ENCODE peak calls at places on chromosomes 5 and 9, in nine cellular contexts. One of them, this sample, is unnamed.

GRCh38 chr5:95935553-95936100 is 26.0 kb downstream of the ELL2 start:
- DNase-seq in Panc1: no peak
- DNase-seq in GM23338: no peak
- DNase-seq in HCT116: no peak
- DNase-seq in sigmoid colon: no peak
- DNase-seq in transverse colon: no peak
- DNase-seq in HL-60: no peak
- DNase-seq in endothelial cell of umbilical vein: no peak
- DNase-seq in stomach: no peak
- DNase-seq in this sample: no peak

GRCh38 chr5:124025306-124025705 is 513.3 kb downstream of the CSNK1G3 start:
- DNase-seq in sigmoid colon: no peak
- DNase-seq in GM23338: peak
- DNase-seq in Panc1: no peak
- DNase-seq in HL-60: no peak
- DNase-seq in endothelial cell of umbilical vein: no peak
- DNase-seq in HCT116: no peak
- DNase-seq in stomach: no peak
- DNase-seq in transverse colon: no peak
- DNase-seq in this sample: no peak

GRCh38 chr9:77927265-77927664 is 104.3 kb downstream of the GNAQ start:
- DNase-seq in GM23338: no peak
- DNase-seq in HCT116: no peak
- DNase-seq in stomach: no peak
- DNase-seq in HL-60: no peak
- DNase-seq in Panc1: no peak
- DNase-seq in sigmoid colon: no peak
- DNase-seq in endothelial cell of umbilical vein: peak
- DNase-seq in transverse colon: no peak
- DNase-seq in this sample: no peak

GRCh38 chr5:142906863-142907671 is 136.9 kb downstream of the ARHGAP26 start:
- DNase-seq in HCT116: no peak
- DNase-seq in HL-60: no peak
- DNase-seq in sigmoid colon: peak
- DNase-seq in transverse colon: no peak
- DNase-seq in GM23338: no peak
- DNase-seq in stomach: no peak
- DNase-seq in endothelial cell of umbilical vein: no peak
- DNase-seq in Panc1: no peak
- DNase-seq in this sample: no peak

GRCh38 chr5:50710838-50711237 is 44.4 kb downstream of the PARP8 start:
- DNase-seq in sigmoid colon: no peak
- DNase-seq in GM23338: no peak
- DNase-seq in stomach: no peak
- DNase-seq in transverse colon: no peak
- DNase-seq in Panc1: no peak
- DNase-seq in HCT116: no peak
- DNase-seq in HL-60: no peak
- DNase-seq in endothelial cell of umbilical vein: no peak
- DNase-seq in this sample: no peak

GRCh38 chr5:11319851-11320580 is 559.0 kb upstream of the DAP start:
- DNase-seq in transverse colon: no peak
- DNase-seq in stomach: no peak
- DNase-seq in endothelial cell of umbilical vein: no peak
- DNase-seq in GM23338: no peak
- DNase-seq in Panc1: peak
- DNase-seq in HCT116: no peak
- DNase-seq in HL-60: no peak
- DNase-seq in sigmoid colon: no peak
- DNase-seq in this sample: no peak

GRCh38 chr9:131982683-131983239 is 96.9 kb downstream of the MED27 start:
- DNase-seq in transverse colon: no peak
- DNase-seq in HL-60: no peak
- DNase-seq in HCT116: no peak
- DNase-seq in Panc1: no peak
- DNase-seq in sigmoid colon: no peak
- DNase-seq in endothelial cell of umbilical vein: no peak
- DNase-seq in GM23338: no peak
- DNase-seq in stomach: no peak
- DNase-seq in this sample: no peak

GRCh38 chr9:122580360-122580759 is 2.8 kb downstream of the OR1L8 start:
- DNase-seq in HL-60: no peak
- DNase-seq in transverse colon: no peak
- DNase-seq in sigmoid colon: no peak
- DNase-seq in GM23338: no peak
- DNase-seq in endothelial cell of umbilical vein: peak
- DNase-seq in Panc1: no peak
- DNase-seq in stomach: no peak
- DNase-seq in HCT116: peak
- DNase-seq in this sample: no peak

GRCh38 chr5:94432499-94432898 is 185.9 kb downstream of the KIAA0825 start:
- DNase-seq in stomach: no peak
- DNase-seq in GM23338: no peak
- DNase-seq in transverse colon: no peak
- DNase-seq in Panc1: no peak
- DNase-seq in HCT116: no peak
- DNase-seq in HL-60: peak
- DNase-seq in endothelial cell of umbilical vein: peak
- DNase-seq in sigmoid colon: no peak
- DNase-seq in this sample: no peak

DNA sequence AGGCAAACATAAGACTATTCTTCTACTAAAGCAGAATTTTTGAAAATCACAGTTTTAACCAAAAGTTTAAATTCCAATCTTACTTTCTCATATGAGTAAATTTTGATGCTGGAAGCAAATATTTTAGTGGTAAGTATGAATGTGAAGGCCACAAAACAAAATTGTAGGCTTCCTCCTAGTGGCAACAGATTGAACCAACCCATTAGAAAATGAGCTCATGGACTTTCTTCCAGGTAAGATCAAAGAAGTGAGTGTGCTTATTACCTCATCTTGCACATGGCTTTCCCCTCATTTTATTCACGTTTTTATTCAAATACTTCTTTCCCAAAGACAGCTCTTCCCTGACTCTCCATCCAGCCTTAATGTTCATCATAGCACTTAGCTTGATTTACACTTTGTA is 16.5 kb upstream of the RLN2 start:
- DNase-seq in transverse colon: no peak
- DNase-seq in GM23338: peak
- DNase-seq in HCT116: no peak
- DNase-seq in stomach: no peak
- DNase-seq in HL-60: no peak
- DNase-seq in Panc1: no peak
- DNase-seq in endothelial cell of umbilical vein: no peak
- DNase-seq in sigmoid colon: no peak
- DNase-seq in this sample: no peak
- TF ChIP-seq CTCF in transverse colon: no peak
- TF ChIP-seq CTCF in GM23338: peak
- TF ChIP-seq CTCF in HCT116: peak
- TF ChIP-seq CTCF in stomach: no peak
- TF ChIP-seq CTCF in HL-60: no peak
- TF ChIP-seq CTCF in Panc1: no peak
- TF ChIP-seq CTCF in endothelial cell of umbilical vein: no peak
- TF ChIP-seq CTCF in sigmoid colon: no peak
- TF ChIP-seq CTCF in this sample: no peak

GRCh38 chr5:149428032-149428431 is 48.9 kb upstream of the IL17B start:
- DNase-seq in HL-60: no peak
- DNase-seq in endothelial cell of umbilical vein: no peak
- DNase-seq in sigmoid colon: no peak
- DNase-seq in GM23338: no peak
- DNase-seq in Panc1: no peak
- DNase-seq in HCT116: no peak
- DNase-seq in transverse colon: no peak
- DNase-seq in stomach: no peak
- DNase-seq in this sample: no peak

GRCh38 chr5:149432861-149433462 is 53.9 kb upstream of the IL17B start:
- DNase-seq in HCT116: no peak
- DNase-seq in Panc1: no peak
- DNase-seq in stomach: no peak
- DNase-seq in HL-60: no peak
- DNase-seq in transverse colon: no peak
- DNase-seq in sigmoid colon: no peak
- DNase-seq in GM23338: no peak
- DNase-seq in endothelial cell of umbilical vein: no peak
- DNase-seq in this sample: no peak

GRCh38 chr5:149432377-149432776 is 53.3 kb upstream of the IL17B start:
- DNase-seq in transverse colon: no peak
- DNase-seq in HCT116: no peak
- DNase-seq in GM23338: no peak
- DNase-seq in Panc1: no peak
- DNase-seq in HL-60: no peak
- DNase-seq in sigmoid colon: peak
- DNase-seq in stomach: no peak
- DNase-seq in endothelial cell of umbilical vein: no peak
- DNase-seq in this sample: no peak

GRCh38 chr5:149427374-149427773 is 48.3 kb upstream of the IL17B start:
- DNase-seq in endothelial cell of umbilical vein: no peak
- DNase-seq in Panc1: no peak
- DNase-seq in sigmoid colon: no peak
- DNase-seq in HL-60: no peak
- DNase-seq in HCT116: no peak
- DNase-seq in transverse colon: no peak
- DNase-seq in stomach: no peak
- DNase-seq in GM23338: no peak
- DNase-seq in this sample: no peak

DNA sequence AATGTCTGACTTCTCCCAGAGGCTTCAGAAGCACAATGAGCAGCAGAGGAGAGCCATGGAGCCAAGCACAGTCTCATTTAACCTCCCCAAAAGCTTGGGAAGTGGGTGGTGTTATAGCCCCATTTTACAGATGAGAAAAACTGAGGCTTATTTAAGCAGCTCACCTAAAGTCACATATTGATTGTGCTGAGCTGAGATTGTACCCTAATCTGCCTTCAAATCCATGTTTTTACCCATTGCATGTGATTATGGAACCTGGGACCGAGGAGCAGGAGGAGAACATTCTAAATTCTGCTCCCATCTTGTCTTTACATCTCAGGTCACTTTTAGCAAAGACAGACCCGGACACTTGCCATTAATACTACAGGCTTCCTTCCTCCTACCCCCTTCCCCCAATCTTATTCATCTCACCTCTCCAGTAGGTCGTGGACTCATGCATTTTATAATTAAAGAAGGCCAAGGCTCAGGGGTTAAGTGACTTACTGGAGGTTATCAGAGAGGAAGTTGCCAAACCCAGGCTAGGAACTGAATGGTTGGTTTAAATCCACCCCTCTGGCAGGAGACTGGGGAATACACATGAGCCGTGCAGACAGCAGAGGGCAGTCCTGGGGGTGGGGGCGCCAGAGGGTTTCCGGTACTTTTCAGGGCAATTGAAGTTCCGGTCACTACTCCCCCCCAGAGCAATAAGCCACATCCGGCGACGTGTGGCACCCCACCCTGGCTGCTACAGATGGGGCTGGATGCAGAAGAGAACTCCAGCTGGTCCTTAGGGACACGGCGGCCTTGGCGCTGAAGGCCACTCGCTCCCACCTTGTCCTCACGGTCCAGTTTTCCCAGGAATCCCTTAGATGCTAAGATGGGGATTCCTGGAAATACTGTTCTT is 51.0 kb upstream of the IL17B start:
- DNase-seq in sigmoid colon: peak
- DNase-seq in stomach: no peak
- DNase-seq in HCT116: peak
- DNase-seq in HL-60: peak
- DNase-seq in transverse colon: no peak
- DNase-seq in GM23338: peak
- DNase-seq in Panc1: no peak
- DNase-seq in endothelial cell of umbilical vein: peak
- DNase-seq in this sample: peak
- TF ChIP-seq POLR2AphosphoS5 in sigmoid colon: peak
- TF ChIP-seq POLR2AphosphoS5 in stomach: peak
- TF ChIP-seq POLR2AphosphoS5 in HCT116: peak
- TF ChIP-seq POLR2AphosphoS5 in HL-60: no peak
- TF ChIP-seq POLR2AphosphoS5 in transverse colon: peak
- TF ChIP-seq POLR2AphosphoS5 in GM23338: no peak
- TF ChIP-seq POLR2AphosphoS5 in Panc1: no peak
- TF ChIP-seq POLR2AphosphoS5 in endothelial cell of umbilical vein: peak
- TF ChIP-seq POLR2AphosphoS5 in this sample: peak

GRCh38 chr9:129362287-129363098 is 184.4 kb upstream of the IER5L start:
- DNase-seq in stomach: no peak
- DNase-seq in transverse colon: no peak
- DNase-seq in endothelial cell of umbilical vein: no peak
- DNase-seq in sigmoid colon: no peak
- DNase-seq in HCT116: no peak
- DNase-seq in Panc1: no peak
- DNase-seq in GM23338: no peak
- DNase-seq in HL-60: no peak
- DNase-seq in this sample: no peak
- TF ChIP-seq CTCF in stomach: no peak
- TF ChIP-seq CTCF in transverse colon: no peak
- TF ChIP-seq CTCF in endothelial cell of umbilical vein: no peak
- TF ChIP-seq CTCF in sigmoid colon: no peak
- TF ChIP-seq CTCF in HCT116: no peak
- TF ChIP-seq CTCF in Panc1: no peak
- TF ChIP-seq CTCF in GM23338: no peak
- TF ChIP-seq CTCF in HL-60: no peak
- TF ChIP-seq CTCF in this sample: no peak

GRCh38 chr9:20284601-20285289 is 337.6 kb downstream of the MLLT3 start:
- DNase-seq in stomach: no peak
- DNase-seq in Panc1: no peak
- DNase-seq in endothelial cell of umbilical vein: no peak
- DNase-seq in sigmoid colon: no peak
- DNase-seq in HL-60: no peak
- DNase-seq in HCT116: no peak
- DNase-seq in transverse colon: no peak
- DNase-seq in GM23338: no peak
- DNase-seq in this sample: no peak

GRCh38 chr9:20289416-20289815 is 332.9 kb downstream of the MLLT3 start:
- DNase-seq in transverse colon: no peak
- DNase-seq in HCT116: no peak
- DNase-seq in GM23338: no peak
- DNase-seq in endothelial cell of umbilical vein: no peak
- DNase-seq in stomach: no peak
- DNase-seq in Panc1: no peak
- DNase-seq in sigmoid colon: no peak
- DNase-seq in HL-60: no peak
- DNase-seq in this sample: no peak

GRCh38 chr9:20286969-20287368 is 335.3 kb downstream of the MLLT3 start:
- DNase-seq in HCT116: no peak
- DNase-seq in stomach: no peak
- DNase-seq in sigmoid colon: no peak
- DNase-seq in HL-60: no peak
- DNase-seq in endothelial cell of umbilical vein: no peak
- DNase-seq in Panc1: no peak
- DNase-seq in GM23338: no peak
- DNase-seq in transverse colon: no peak
- DNase-seq in this sample: no peak

GRCh38 chr9:20290287-20290686 is 332.0 kb downstream of the MLLT3 start:
- DNase-seq in sigmoid colon: no peak
- DNase-seq in endothelial cell of umbilical vein: no peak
- DNase-seq in GM23338: no peak
- DNase-seq in stomach: no peak
- DNase-seq in HCT116: no peak
- DNase-seq in HL-60: no peak
- DNase-seq in transverse colon: no peak
- DNase-seq in Panc1: no peak
- DNase-seq in this sample: no peak

DNA sequence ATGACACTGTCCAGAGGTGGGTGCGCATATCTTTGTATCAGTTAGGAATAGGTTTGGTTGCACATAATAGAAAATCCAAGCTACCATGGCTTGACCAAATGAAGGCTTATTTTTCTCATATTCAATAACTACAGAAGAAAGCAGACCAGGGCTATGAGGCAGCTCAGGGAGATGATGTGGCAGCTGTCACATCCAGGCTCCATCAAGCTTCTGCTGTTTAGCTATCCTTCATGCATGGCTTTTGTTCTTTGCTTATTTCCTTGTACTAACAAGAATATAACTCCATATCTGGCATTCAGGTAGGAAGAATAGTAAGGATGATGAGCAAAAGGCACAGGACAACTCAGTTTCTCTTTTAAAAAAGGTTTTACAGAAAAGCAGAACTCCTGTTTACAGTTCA is 336.1 kb downstream of the MLLT3 start:
- DNase-seq in stomach: no peak
- DNase-seq in transverse colon: no peak
- DNase-seq in endothelial cell of umbilical vein: no peak
- DNase-seq in Panc1: no peak
- DNase-seq in HCT116: no peak
- DNase-seq in HL-60: no peak
- DNase-seq in sigmoid colon: no peak
- DNase-seq in GM23338: no peak
- DNase-seq in this sample: no peak
- TF ChIP-seq POLR2AphosphoS5 in stomach: no peak
- TF ChIP-seq POLR2AphosphoS5 in transverse colon: no peak
- TF ChIP-seq POLR2AphosphoS5 in endothelial cell of umbilical vein: no peak
- TF ChIP-seq POLR2AphosphoS5 in Panc1: no peak
- TF ChIP-seq POLR2AphosphoS5 in HCT116: no peak
- TF ChIP-seq POLR2AphosphoS5 in HL-60: no peak
- TF ChIP-seq POLR2AphosphoS5 in sigmoid colon: no peak
- TF ChIP-seq POLR2AphosphoS5 in GM23338: no peak
- TF ChIP-seq POLR2AphosphoS5 in this sample: no peak